ENCODE peak calls at places on chromosomes 12 and 14, in six cellular contexts. A is bronchial epithelial cell, Y is endodermal cell, D is esophagus squamous epithelium, S is A549, J is endothelial cell of umbilical vein. L is an unnamed sample.
A peak's percentile ranks its signal among the peaks of the same experiment; 100 is the strongest.

GRCh38 chr14:101491841-101492240 is 69.5 kb upstream of the DIO3 start:
- DNase-seq in A (no peak), Y (no peak), D (no peak), S (no peak), J (no peak), L (no peak)

GRCh38 chr12:206746-207440 is 7.1 kb downstream of the SLC6A12 start:
- DNase-seq in A (no peak), Y (no peak), D (no peak), S (no peak), J (no peak), L (no peak)

GRCh38 chr14:42884100-42884499 is 1277.4 kb downstream of the LRFN5 start:
- DNase-seq in A (peak; percentile 64), Y (no peak), D (no peak), S (no peak), J (no peak), L (peak; percentile 83)

GRCh38 chr14:69356903-69357543 is 41.1 kb downstream of the ERH start:
- DNase-seq in A (peak; percentile 10), Y (no peak), D (no peak), S (no peak), J (no peak), L (peak; percentile 47)

GRCh38 chr14:87334997-87335675 is 657.8 kb downstream of the GALC start:
- DNase-seq in A (peak; percentile 4), Y (no peak), D (no peak), S (no peak), J (no peak), L (peak; percentile 42)

GRCh38 chr12:118398878-118399277 is 22.5 kb downstream of the SUDS3 start:
- DNase-seq in A (no peak), Y (no peak), D (no peak), S (no peak), J (no peak), L (no peak)

GRCh38 chr14:50821471-50822464 is 9.2 kb downstream of the NIN start:
- DNase-seq in A (peak; percentile 75), Y (no peak), D (no peak), S (no peak), J (no peak), L (peak; percentile 74)

GRCh38 chr12:114869091-114869834 is 185.3 kb upstream of the TBX3 start:
- DNase-seq in A (no peak), Y (peak; percentile 80), D (no peak), S (no peak), J (no peak), L (no peak)

GRCh38 chr12:30631710-30632109 is 64.0 kb downstream of the IPO8 start:
- DNase-seq in A (no peak), Y (no peak), D (no peak), S (no peak), J (no peak), L (no peak)

GRCh38 chr12:39441189-39441962 is 1.5 kb downstream of the KIF21A start:
- DNase-seq in A (no peak), Y (no peak), D (no peak), S (no peak), J (no peak), L (no peak)

GRCh38 chr12:26750531-26751171 is 82.3 kb downstream of the ITPR2 start:
- DNase-seq in A (no peak), Y (no peak), D (no peak), S (no peak), J (peak; percentile 81), L (no peak)

GRCh38 chr14:52314521-52315354 is 626 bp downstream of the PTGER2 start:
- DNase-seq in A (no peak), Y (peak; percentile 79), D (no peak), S (peak; percentile 27), J (peak; percentile 6), L (peak; percentile 24)

GRCh38 chr14:101179691-101180211 is 276.2 kb upstream of the RTL1 start:
- DNase-seq in A (no peak), Y (no peak), D (no peak), S (no peak), J (no peak), L (no peak)

GRCh38 chr14:32167907-32168306 is 33.9 kb upstream of the RNU6-7 start:
- DNase-seq in A (peak; percentile 63), Y (no peak), D (no peak), S (no peak), J (no peak), L (peak; percentile 65)

GRCh38 chr14:35712466-35712865 is 96.6 kb downstream of the RALGAPA1 start:
- DNase-seq in A (no peak), Y (no peak), D (no peak), S (no peak), J (no peak), L (no peak)

GRCh38 chr14:59482120-59482434 is 2.1 kb downstream of the L3HYPDH start:
- DNase-seq in A (no peak), Y (no peak), D (no peak), S (peak; percentile 18), J (no peak), L (no peak)

GRCh38 chr14:97057238-97057637 is 260.1 kb downstream of the VRK1 start:
- DNase-seq in A (no peak), Y (no peak), D (no peak), S (no peak), J (no peak), L (no peak)

GRCh38 chr14:101665478-101666078 is 95.9 kb upstream of the PPP2R5C start:
- DNase-seq in A (peak; percentile 71), Y (peak; percentile 86), D (no peak), S (peak; percentile 71), J (peak; percentile 37), L (peak; percentile 79)

GRCh38 chr14:75427482-75428229 is at the start of gene JDP2:
- DNase-seq in A (peak; percentile 23), Y (peak; percentile 92), D (no peak), S (peak; percentile 64), J (peak; percentile 57), L (peak; percentile 69)

GRCh38 chr14:50395448-50395847 is 1.2 kb downstream of the CDKL1 start:
- DNase-seq in A (no peak), Y (no peak), D (no peak), S (no peak), J (no peak), L (no peak)

GRCh38 chr14:55707365-55707804 is 127.4 kb downstream of the KTN1 start:
- DNase-seq in A (peak; percentile 67), Y (no peak), D (no peak), S (peak; percentile 41), J (peak; percentile 51), L (peak; percentile 66)

GRCh38 chr12:50322196-50322595 is 38.9 kb upstream of the LIMA1 start:
- DNase-seq in A (no peak), Y (peak; percentile 23), D (no peak), S (no peak), J (no peak), L (peak; percentile 25)

GRCh38 chr12:43098078-43098477 is 453.9 kb downstream of the ADAMTS20 start:
- DNase-seq in A (no peak), Y (no peak), D (no peak), S (no peak), J (no peak), L (no peak)

GRCh38 chr12:107418976-107419375 is 266.6 kb upstream of the PWP1 start:
- DNase-seq in A (no peak), Y (no peak), D (no peak), S (no peak), J (no peak), L (no peak)

GRCh38 chr12:121453629-121454028 is 53.7 kb downstream of the RNF34 start:
- DNase-seq in A (no peak), Y (peak; percentile 65), D (no peak), S (no peak), J (no peak), L (no peak)

GRCh38 chr12:30794591-30795409 is 40.0 kb upstream of the CAPRIN2 start:
- DNase-seq in A (peak; percentile 94), Y (no peak), D (no peak), S (peak; percentile 86), J (peak; percentile 93), L (peak; percentile 87)

GRCh38 chr14:23094666-23095195 is at the start of gene ACIN1:
- DNase-seq in A (peak; percentile 73), Y (peak; percentile 94), D (no peak), S (no peak), J (peak; percentile 94), L (peak; percentile 79)

GRCh38 chr12:124861898-124862676 is 1.6 kb downstream of the SCARB1 start:
- DNase-seq in A (no peak), Y (no peak), D (no peak), S (no peak), J (no peak), L (no peak)
- H3K4me3 ChIP-seq in A (no peak overlapping the region), Y (peak overlapping the region; percentile 84), D (no peak overlapping the region), S (peak overlapping the region; percentile 72), J (no peak overlapping the region), L (no peak overlapping the region)

GRCh38 chr12:80763874-80764273 is 47.2 kb downstream of the MYF5 start:
- DNase-seq in A (peak; percentile 59), Y (peak; percentile 68), D (no peak), S (no peak), J (peak; percentile 73), L (peak; percentile 60)
- TF ChIP-seq CTCF in A (peak; percentile 52), Y (peak; percentile 85), D (peak; percentile 40), S (peak; percentile 76), J (peak; percentile 38), L (peak; percentile 64)

GRCh38 chr12:112121780-112122565 is 3.4 kb upstream of the TRAFD1 start:
- DNase-seq in A (peak; percentile 80), Y (peak; percentile 70), D (no peak), S (peak; percentile 35), J (no peak), L (peak; percentile 89)

GRCh38 chr12:112124918-112125249 is 476 bp upstream of the TRAFD1 start:
- DNase-seq in A (no peak), Y (no peak), D (no peak), S (no peak), J (no peak), L (no peak)

GRCh38 chr12:112125250-112125999 is at the start of gene TRAFD1:
- DNase-seq in A (peak; percentile 90), Y (peak; percentile 100), D (peak; percentile 93), S (peak; percentile 99), J (peak; percentile 99), L (peak; percentile 98)

GRCh38 chr12:112126000-112126431 is 656 bp downstream of the TRAFD1 start:
- DNase-seq in A (no peak), Y (peak; percentile 62), D (no peak), S (no peak), J (peak; percentile 43), L (no peak)

GRCh38 chr12:112122823-112123690 is 2.3 kb upstream of the TRAFD1 start:
- DNase-seq in A (no peak), Y (peak; percentile 36), D (no peak), S (no peak), J (no peak), L (peak; percentile 40)
- H3K4me3 ChIP-seq in A (no peak overlapping the region), Y (no peak overlapping the region), D (no peak overlapping the region), S (no peak overlapping the region), J (no peak overlapping the region), L (no peak overlapping the region)

DNA sequence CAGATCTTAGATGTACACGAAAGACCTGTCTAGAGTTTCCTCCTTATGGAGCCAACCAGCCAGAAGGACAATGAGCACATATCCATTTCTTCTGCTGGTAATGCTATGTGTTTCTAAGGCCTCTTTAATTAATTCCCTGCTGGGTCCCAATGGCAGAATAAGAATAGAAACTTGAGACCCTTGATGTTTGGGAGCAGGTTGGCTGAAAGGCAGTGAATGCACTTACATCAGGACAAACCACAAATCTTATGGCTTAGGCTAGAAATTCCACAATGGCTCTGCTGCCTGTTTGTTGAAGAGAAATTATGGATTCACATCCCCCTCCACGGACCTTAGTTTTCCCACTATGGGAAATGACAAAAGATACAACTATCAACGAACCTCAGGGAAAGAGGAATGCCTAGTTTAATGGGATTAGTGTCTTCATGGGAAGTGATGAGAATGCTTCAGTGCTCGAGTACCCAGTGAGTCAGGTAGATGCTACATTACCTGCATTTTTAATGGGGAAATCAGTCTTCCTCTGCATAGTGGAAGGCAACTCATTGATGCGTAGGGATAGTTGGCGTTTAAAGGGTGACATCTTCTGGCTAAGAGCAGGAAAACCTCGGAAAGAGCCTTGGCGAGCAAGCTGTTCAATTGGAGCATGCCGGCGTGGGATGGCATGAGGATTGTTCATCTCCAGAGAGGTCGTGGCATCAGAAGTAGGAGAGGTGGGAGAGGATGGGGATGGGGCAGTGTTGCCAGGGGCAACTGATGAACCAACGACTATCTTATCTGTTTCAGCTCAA is 46.5 kb downstream of the PAPLN start:
- DNase-seq in A (peak; percentile 31), Y (peak; percentile 79), D (no peak), S (no peak), J (no peak), L (peak; percentile 42)
- TF ChIP-seq CTCF in A (peak; percentile 36), Y (peak; percentile 68), D (peak; percentile 11), S (peak; percentile 43), J (peak; percentile 25), L (peak; percentile 48)